ENCODE peak calls at places on chromosomes 7 and 10, in ten cellular contexts. One of them, this sample, is unnamed. For H3K27me3, the result is how much of the 10 kb centered on the place peaks cover.

GRCh38 chr10:93790454-93790853 is 32.7 kb downstream of the LGI1 start:
- DNase-seq in body of pancreas: no peak
- DNase-seq in HCT116: no peak
- DNase-seq in cardiac muscle cell: no peak
- DNase-seq in IMR-90: no peak
- DNase-seq in A673: peak
- DNase-seq in right atrium auricular region: no peak
- DNase-seq in suprapubic skin: no peak
- DNase-seq in brain microvascular endothelial cell: no peak
- DNase-seq in GM12878: no peak
- DNase-seq in this sample: no peak

GRCh38 chr7:83514977-83515376 is 134.0 kb downstream of the SEMA3E start:
- DNase-seq in cardiac muscle cell: no peak
- DNase-seq in suprapubic skin: no peak
- DNase-seq in right atrium auricular region: no peak
- DNase-seq in A673: no peak
- DNase-seq in IMR-90: no peak
- DNase-seq in GM12878: no peak
- DNase-seq in brain microvascular endothelial cell: no peak
- DNase-seq in body of pancreas: no peak
- DNase-seq in HCT116: no peak
- DNase-seq in this sample: no peak

GRCh38 chr7:117992635-117993034 is 119.4 kb upstream of the CTTNBP2 start:
- DNase-seq in body of pancreas: no peak
- DNase-seq in brain microvascular endothelial cell: no peak
- DNase-seq in cardiac muscle cell: no peak
- DNase-seq in HCT116: no peak
- DNase-seq in IMR-90: no peak
- DNase-seq in suprapubic skin: no peak
- DNase-seq in A673: no peak
- DNase-seq in right atrium auricular region: no peak
- DNase-seq in GM12878: no peak
- DNase-seq in this sample: no peak

GRCh38 chr10:12513003-12513365 is 163.6 kb downstream of the CAMK1D start:
- DNase-seq in GM12878: no peak
- DNase-seq in IMR-90: no peak
- DNase-seq in suprapubic skin: no peak
- DNase-seq in A673: no peak
- DNase-seq in body of pancreas: no peak
- DNase-seq in brain microvascular endothelial cell: no peak
- DNase-seq in cardiac muscle cell: no peak
- DNase-seq in right atrium auricular region: peak
- DNase-seq in HCT116: no peak
- DNase-seq in this sample: no peak

GRCh38 chr10:66167816-66168215 is 758.0 kb upstream of the LRRTM3 start:
- DNase-seq in suprapubic skin: no peak
- DNase-seq in right atrium auricular region: no peak
- DNase-seq in cardiac muscle cell: no peak
- DNase-seq in HCT116: no peak
- DNase-seq in IMR-90: no peak
- DNase-seq in A673: no peak
- DNase-seq in GM12878: no peak
- DNase-seq in brain microvascular endothelial cell: peak
- DNase-seq in body of pancreas: peak
- DNase-seq in this sample: no peak

GRCh38 chr10:75540357-75541335 is 109.2 kb downstream of the LRMDA start:
- DNase-seq in A673: no peak
- DNase-seq in brain microvascular endothelial cell: no peak
- DNase-seq in HCT116: no peak
- DNase-seq in right atrium auricular region: no peak
- DNase-seq in body of pancreas: no peak
- DNase-seq in suprapubic skin: no peak
- DNase-seq in IMR-90: no peak
- DNase-seq in cardiac muscle cell: no peak
- DNase-seq in GM12878: no peak
- DNase-seq in this sample: no peak

GRCh38 chr10:77774940-77775391 is 137.4 kb upstream of the KCNMA1 start:
- DNase-seq in right atrium auricular region: peak
- DNase-seq in IMR-90: peak
- DNase-seq in HCT116: no peak
- DNase-seq in cardiac muscle cell: no peak
- DNase-seq in GM12878: no peak
- DNase-seq in brain microvascular endothelial cell: peak
- DNase-seq in A673: no peak
- DNase-seq in suprapubic skin: no peak
- DNase-seq in body of pancreas: no peak
- DNase-seq in this sample: no peak

GRCh38 chr10:88881922-88882645 is 2.0 kb downstream of the STAMBPL1 start:
- DNase-seq in A673: peak
- DNase-seq in suprapubic skin: no peak
- DNase-seq in body of pancreas: no peak
- DNase-seq in IMR-90: no peak
- DNase-seq in HCT116: no peak
- DNase-seq in cardiac muscle cell: peak
- DNase-seq in right atrium auricular region: no peak
- DNase-seq in brain microvascular endothelial cell: no peak
- DNase-seq in GM12878: no peak
- DNase-seq in this sample: no peak

GRCh38 chr7:99396914-99397631 is 11.3 kb downstream of the PDAP1 start:
- DNase-seq in right atrium auricular region: no peak
- DNase-seq in A673: no peak
- DNase-seq in HCT116: no peak
- DNase-seq in suprapubic skin: no peak
- DNase-seq in brain microvascular endothelial cell: no peak
- DNase-seq in body of pancreas: no peak
- DNase-seq in IMR-90: no peak
- DNase-seq in GM12878: no peak
- DNase-seq in cardiac muscle cell: no peak
- DNase-seq in this sample: no peak

GRCh38 chr7:30974605-30975256 is 11.0 kb downstream of the GHRHR start:
- DNase-seq in HCT116: peak
- DNase-seq in IMR-90: peak
- DNase-seq in A673: peak
- DNase-seq in body of pancreas: peak
- DNase-seq in suprapubic skin: no peak
- DNase-seq in brain microvascular endothelial cell: peak
- DNase-seq in GM12878: peak
- DNase-seq in right atrium auricular region: no peak
- DNase-seq in cardiac muscle cell: peak
- DNase-seq in this sample: peak

GRCh38 chr10:58152698-58153263 is 114.9 kb downstream of the IPMK start:
- DNase-seq in suprapubic skin: no peak
- DNase-seq in IMR-90: peak
- DNase-seq in brain microvascular endothelial cell: peak
- DNase-seq in GM12878: no peak
- DNase-seq in right atrium auricular region: no peak
- DNase-seq in A673: peak
- DNase-seq in HCT116: peak
- DNase-seq in cardiac muscle cell: peak
- DNase-seq in body of pancreas: peak
- DNase-seq in this sample: no peak

GRCh38 chr10:96560970-96561887 is 25.6 kb downstream of the TM9SF3 start:
- DNase-seq in A673: no peak
- DNase-seq in body of pancreas: no peak
- DNase-seq in suprapubic skin: no peak
- DNase-seq in GM12878: no peak
- DNase-seq in brain microvascular endothelial cell: no peak
- DNase-seq in cardiac muscle cell: peak
- DNase-seq in IMR-90: peak
- DNase-seq in right atrium auricular region: no peak
- DNase-seq in HCT116: no peak
- DNase-seq in this sample: no peak

GRCh38 chr10:115706482-115707076 is 566.4 kb downstream of the GFRA1 start:
- DNase-seq in IMR-90: peak
- DNase-seq in HCT116: peak
- DNase-seq in suprapubic skin: no peak
- DNase-seq in body of pancreas: no peak
- DNase-seq in brain microvascular endothelial cell: peak
- DNase-seq in GM12878: no peak
- DNase-seq in cardiac muscle cell: peak
- DNase-seq in right atrium auricular region: no peak
- DNase-seq in A673: peak
- DNase-seq in this sample: no peak

GRCh38 chr7:47383064-47383463 is 198.8 kb downstream of the TNS3 start:
- DNase-seq in IMR-90: peak
- DNase-seq in right atrium auricular region: no peak
- DNase-seq in A673: no peak
- DNase-seq in suprapubic skin: no peak
- DNase-seq in GM12878: no peak
- DNase-seq in brain microvascular endothelial cell: no peak
- DNase-seq in body of pancreas: no peak
- DNase-seq in cardiac muscle cell: no peak
- DNase-seq in HCT116: no peak
- DNase-seq in this sample: no peak

GRCh38 chr7:133139350-133139749 is 57.5 kb upstream of the CHCHD3 start:
- DNase-seq in body of pancreas: peak
- DNase-seq in cardiac muscle cell: peak
- DNase-seq in suprapubic skin: no peak
- DNase-seq in right atrium auricular region: no peak
- DNase-seq in A673: peak
- DNase-seq in brain microvascular endothelial cell: peak
- DNase-seq in IMR-90: peak
- DNase-seq in GM12878: no peak
- DNase-seq in HCT116: peak
- DNase-seq in this sample: no peak

GRCh38 chr10:113563306-113564088 is 10.6 kb downstream of the HABP2 start:
- DNase-seq in GM12878: no peak
- DNase-seq in cardiac muscle cell: peak
- DNase-seq in A673: peak
- DNase-seq in HCT116: peak
- DNase-seq in IMR-90: peak
- DNase-seq in brain microvascular endothelial cell: peak
- DNase-seq in right atrium auricular region: peak
- DNase-seq in suprapubic skin: peak
- DNase-seq in body of pancreas: peak
- DNase-seq in this sample: peak

DNA sequence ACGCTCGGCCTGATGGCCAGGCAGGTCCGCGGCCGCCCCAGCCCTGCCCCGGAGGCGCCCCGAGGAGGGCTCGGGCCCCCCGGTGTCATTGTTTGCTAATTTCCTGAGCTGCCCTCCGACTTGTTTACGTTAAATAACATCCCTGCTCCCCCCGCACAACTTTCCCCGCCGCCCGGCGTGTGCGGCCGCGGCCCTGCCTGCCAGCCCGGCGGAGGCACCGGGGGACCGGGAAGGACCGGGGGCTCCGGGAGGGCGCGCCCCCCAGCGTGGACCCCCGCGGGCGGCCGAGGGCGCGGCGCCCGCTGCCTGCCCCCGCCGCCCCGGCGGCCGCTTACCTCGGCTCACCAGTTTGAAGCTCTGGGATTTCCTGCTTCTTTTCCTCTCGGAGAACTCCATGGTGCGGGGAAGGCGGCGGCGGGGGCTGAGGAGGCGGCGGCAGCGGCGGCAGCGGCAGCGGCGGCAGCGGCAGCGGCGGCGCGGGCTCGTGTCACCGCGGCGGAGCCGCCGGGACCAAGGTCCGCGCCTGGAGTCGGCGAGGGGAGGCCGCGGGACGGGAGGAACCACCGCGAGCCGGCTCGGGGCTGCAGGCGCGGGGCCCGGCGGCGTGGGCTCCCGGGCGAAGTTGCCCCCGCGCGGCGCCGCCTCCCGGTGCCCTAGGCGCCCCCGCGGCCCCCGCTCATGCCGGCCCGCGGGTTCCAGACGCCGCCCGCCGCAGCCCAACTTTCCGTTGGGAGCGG is 508 bp downstream of the BEND7 start:
- DNase-seq in brain microvascular endothelial cell: no peak
- DNase-seq in GM12878: no peak
- DNase-seq in right atrium auricular region: no peak
- DNase-seq in HCT116: no peak
- DNase-seq in IMR-90: no peak
- DNase-seq in A673: peak
- DNase-seq in body of pancreas: peak
- DNase-seq in cardiac muscle cell: peak
- DNase-seq in suprapubic skin: no peak
- DNase-seq in this sample: no peak
- H3K4me3 ChIP-seq in brain microvascular endothelial cell: peak
- H3K4me3 ChIP-seq in GM12878: no peak
- H3K4me3 ChIP-seq in right atrium auricular region: peak
- H3K4me3 ChIP-seq in HCT116: peak
- H3K4me3 ChIP-seq in IMR-90: peak
- H3K4me3 ChIP-seq in A673: peak
- H3K4me3 ChIP-seq in body of pancreas: peak
- H3K4me3 ChIP-seq in cardiac muscle cell: peak
- H3K4me3 ChIP-seq in suprapubic skin: peak
- H3K4me3 ChIP-seq in this sample: no peak

DNA sequence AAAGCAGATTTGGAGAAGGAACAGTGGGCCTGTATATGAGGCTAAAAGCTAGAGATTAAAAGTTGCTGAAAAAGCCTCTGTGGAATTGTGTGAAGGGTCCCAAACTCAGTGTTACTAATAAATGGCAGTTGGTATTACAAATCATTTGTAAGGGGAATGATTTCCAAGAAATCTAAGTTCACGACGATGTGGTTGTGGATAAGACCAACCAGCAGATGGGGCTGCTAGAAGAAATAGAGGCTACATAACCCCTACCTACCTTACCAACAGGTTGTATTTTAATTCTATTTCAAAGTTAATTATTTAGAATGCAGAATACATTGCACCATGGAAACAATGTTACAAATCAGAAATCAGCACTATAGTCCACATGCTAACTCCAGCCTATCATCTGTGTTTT is 377.1 kb downstream of the HPSE2 start:
- DNase-seq in GM12878: no peak
- DNase-seq in suprapubic skin: no peak
- DNase-seq in HCT116: peak
- DNase-seq in body of pancreas: no peak
- DNase-seq in right atrium auricular region: no peak
- DNase-seq in A673: peak
- DNase-seq in IMR-90: peak
- DNase-seq in brain microvascular endothelial cell: no peak
- DNase-seq in cardiac muscle cell: peak
- DNase-seq in this sample: no peak
- TF ChIP-seq CTCF in GM12878: no peak
- TF ChIP-seq CTCF in suprapubic skin: no peak
- TF ChIP-seq CTCF in HCT116: peak
- TF ChIP-seq CTCF in body of pancreas: no peak
- TF ChIP-seq CTCF in right atrium auricular region: no peak
- TF ChIP-seq CTCF in A673: peak
- TF ChIP-seq CTCF in IMR-90: peak
- TF ChIP-seq CTCF in brain microvascular endothelial cell: no peak
- TF ChIP-seq CTCF in cardiac muscle cell: no peak
- TF ChIP-seq CTCF in this sample: peak

GRCh38 chr10:119423911-119424590 is 118.5 kb downstream of the RGS10 start:
- DNase-seq in HCT116: no peak
- DNase-seq in cardiac muscle cell: no peak
- DNase-seq in A673: no peak
- DNase-seq in GM12878: no peak
- DNase-seq in body of pancreas: no peak
- DNase-seq in suprapubic skin: no peak
- DNase-seq in IMR-90: no peak
- DNase-seq in brain microvascular endothelial cell: no peak
- DNase-seq in right atrium auricular region: no peak
- DNase-seq in this sample: no peak
- H3K27me3 ChIP-seq in HCT116: under half
- H3K27me3 ChIP-seq in cardiac muscle cell: under half
- H3K27me3 ChIP-seq in A673: under half
- H3K27me3 ChIP-seq in GM12878: under half
- H3K27me3 ChIP-seq in body of pancreas: under half
- H3K27me3 ChIP-seq in suprapubic skin: under half
- H3K27me3 ChIP-seq in IMR-90: under half
- H3K27me3 ChIP-seq in brain microvascular endothelial cell: under half
- H3K27me3 ChIP-seq in right atrium auricular region: under half
- H3K27me3 ChIP-seq in this sample: under half

GRCh38 chr10:130138479-130138866 is 2.3 kb downstream of the GLRX3 start:
- DNase-seq in body of pancreas: no peak
- DNase-seq in HCT116: peak
- DNase-seq in A673: no peak
- DNase-seq in IMR-90: peak
- DNase-seq in cardiac muscle cell: peak
- DNase-seq in right atrium auricular region: no peak
- DNase-seq in GM12878: no peak
- DNase-seq in brain microvascular endothelial cell: peak
- DNase-seq in suprapubic skin: no peak
- DNase-seq in this sample: no peak
- H3K4me3 ChIP-seq in body of pancreas: no peak
- H3K4me3 ChIP-seq in HCT116: peak
- H3K4me3 ChIP-seq in A673: no peak
- H3K4me3 ChIP-seq in IMR-90: no peak
- H3K4me3 ChIP-seq in cardiac muscle cell: no peak
- H3K4me3 ChIP-seq in right atrium auricular region: no peak
- H3K4me3 ChIP-seq in GM12878: peak
- H3K4me3 ChIP-seq in brain microvascular endothelial cell: no peak
- H3K4me3 ChIP-seq in suprapubic skin: no peak
- H3K4me3 ChIP-seq in this sample: no peak